ENCODE peak calls at places on chromosomes 6 and 20, in eight cellular contexts. Z is mesenchymal stem cell; R is CD4-positive, CD25-positive, alpha-beta regulatory T cell; S is cardiac muscle cell; U is right cardiac atrium; X is CD4-positive, alpha-beta memory T cell; H is heart left ventricle; B is brain microvascular endothelial cell. F is an unnamed sample.

GRCh38 chr6:69867075-69867911 is 937 bp downstream of the COL19A1 start:
- DNase-seq in H (peak), X (peak), R (peak), U (peak), Z (peak), B (peak), S (peak), F (no peak)

GRCh38 chr6:24858154-24858801 is 59.6 kb upstream of the ARMH2 start:
- DNase-seq in B (no peak), R (peak), Z (peak), H (no peak), U (no peak), X (peak), S (no peak), F (no peak)

GRCh38 chr6:126063512-126064146 is 77.3 kb downstream of the TRMT11 start:
- DNase-seq in X (no peak), H (no peak), S (no peak), B (peak), U (no peak), Z (peak), R (no peak), F (no peak)

GRCh38 chr6:112237644-112238043 is 16.7 kb downstream of the LAMA4 start:
- DNase-seq in R (no peak), X (no peak), B (peak), H (peak), S (no peak), U (peak), Z (no peak), F (no peak)

GRCh38 chr20:35845561-35845960 is 73.7 kb downstream of the PHF20 start:
- DNase-seq in X (no peak), B (peak), H (no peak), S (no peak), R (no peak), U (no peak), Z (no peak), F (no peak)

GRCh38 chr6:1286972-1287600 is 24.8 kb upstream of the FOXQ1 start:
- DNase-seq in R (no peak), H (no peak), B (peak), Z (peak), X (no peak), S (no peak), U (no peak), F (no peak)

GRCh38 chr6:35238843-35239289 is 20.7 kb upstream of the ZNF76 start:
- DNase-seq in X (no peak), B (no peak), S (peak), R (no peak), U (peak), Z (peak), H (peak), F (no peak)

GRCh38 chr20:46852313-46852712 is 42.3 kb upstream of the EYA2 start:
- DNase-seq in S (no peak), U (no peak), Z (no peak), X (no peak), B (no peak), R (no peak), H (no peak), F (no peak)

GRCh38 chr6:16337280-16337975 is 99.0 kb downstream of the GMPR start:
- DNase-seq in X (no peak), Z (peak), R (no peak), H (peak), S (no peak), B (peak), U (peak), F (no peak)

GRCh38 chr6:42970859-42971612 is 7.9 kb downstream of the PEX6 start:
- DNase-seq in R (no peak), H (no peak), X (no peak), U (no peak), Z (peak), B (no peak), S (no peak), F (no peak)

GRCh38 chr6:142893088-142893487 is 51.9 kb downstream of the HIVEP2 start:
- DNase-seq in R (no peak), H (no peak), B (no peak), U (no peak), X (no peak), Z (peak), S (no peak), F (no peak)

GRCh38 chr6:95364016-95364604 is 213.2 kb upstream of the MANEA start:
- DNase-seq in U (no peak), H (no peak), B (no peak), S (peak), R (no peak), X (no peak), Z (peak), F (no peak)

GRCh38 chr20:63365601-63366509 is 4.7 kb upstream of the CHRNA4 start:
- DNase-seq in H (no peak), S (no peak), Z (no peak), B (no peak), X (no peak), U (peak), R (no peak), F (no peak)

GRCh38 chr20:58659841-58660240 is 8.8 kb downstream of the STX16 start:
- DNase-seq in B (no peak), S (no peak), R (no peak), H (no peak), X (no peak), U (no peak), Z (no peak), F (no peak)

GRCh38 chr20:19784511-19785172 is 26.6 kb downstream of the RIN2 start:
- DNase-seq in H (peak), Z (peak), R (peak), B (peak), S (peak), X (no peak), U (peak), F (peak)

GRCh38 chr20:19785886-19786285 is 27.8 kb downstream of the RIN2 start:
- DNase-seq in U (no peak), X (no peak), H (peak), Z (peak), R (no peak), B (peak), S (peak), F (no peak)

GRCh38 chr20:19787366-19787765 is 29.3 kb downstream of the RIN2 start:
- DNase-seq in H (no peak), S (no peak), U (no peak), Z (no peak), B (no peak), R (no peak), X (no peak), F (no peak)

GRCh38 chr20:19785173-19785799 is 27.2 kb downstream of the RIN2 start:
- DNase-seq in U (no peak), B (no peak), R (no peak), X (no peak), S (no peak), H (no peak), Z (peak), F (no peak)

GRCh38 chr20:19786311-19786710 is 28.3 kb downstream of the RIN2 start:
- DNase-seq in S (no peak), R (no peak), X (no peak), B (peak), U (peak), Z (peak), H (peak), F (no peak)
- H3K27ac ChIP-seq in S (peak), R (no peak), X (no peak), B (peak), U (peak), Z (peak), H (peak), F (no peak)

GRCh38 chr20:50220093-50220893 is 29.7 kb downstream of the CEBPB start:
- DNase-seq in U (no peak), R (no peak), Z (no peak), B (no peak), S (no peak), X (no peak), H (no peak), F (no peak)

GRCh38 chr20:50219520-50220086 is 29.0 kb downstream of the CEBPB start:
- DNase-seq in X (no peak), Z (no peak), R (no peak), B (no peak), H (no peak), S (no peak), U (no peak), F (no peak)

GRCh38 chr20:50221501-50222323 is 31.1 kb downstream of the CEBPB start:
- DNase-seq in X (no peak), R (no peak), B (no peak), Z (peak), U (no peak), S (no peak), H (no peak), F (no peak)

GRCh38 chr20:50222568-50223320 is 32.1 kb downstream of the CEBPB start:
- DNase-seq in H (no peak), B (no peak), U (no peak), S (no peak), R (no peak), Z (no peak), X (no peak), F (no peak)

DNA sequence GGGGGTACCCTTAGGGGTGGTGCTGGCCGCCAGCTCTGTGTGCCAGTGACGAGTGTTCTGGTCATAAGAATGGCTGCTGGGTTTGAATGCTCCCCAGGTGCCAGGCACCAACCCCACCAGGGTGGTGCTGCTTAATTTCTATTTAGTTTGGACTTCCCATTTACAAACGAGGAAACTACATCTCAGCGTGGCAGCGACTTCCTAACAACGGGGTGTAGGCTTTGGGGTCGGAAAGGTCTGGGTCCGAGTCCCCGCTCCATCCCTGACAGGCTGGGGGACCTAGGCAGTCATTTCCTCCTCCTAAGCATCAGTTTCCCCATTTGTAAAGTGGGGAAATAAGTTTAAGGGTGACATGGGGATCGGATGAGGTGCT is 30.2 kb downstream of the CEBPB start:
- DNase-seq in B (no peak), S (no peak), R (no peak), X (no peak), H (no peak), Z (no peak), U (no peak), F (no peak)
- H3K27ac ChIP-seq in B (no peak), S (no peak), R (no peak), X (no peak), H (peak), Z (no peak), U (no peak), F (no peak)

GRCh38 chr6:7692453-7692784 is 33.5 kb upstream of the BMP6 start:
- DNase-seq in R (no peak), X (no peak), H (no peak), S (no peak), B (no peak), Z (no peak), U (no peak), F (no peak)
- H3K27ac ChIP-seq in R (no peak), X (no peak), H (no peak), S (no peak), B (peak), Z (no peak), U (no peak), F (no peak)

GRCh38 chr6:48809700-48810099 is 653.4 kb downstream of the MMUT start:
- DNase-seq in Z (no peak), U (no peak), R (no peak), B (no peak), S (no peak), H (no peak), X (no peak), F (no peak)
- H3K27ac ChIP-seq in Z (no peak), U (no peak), R (no peak), B (no peak), S (no peak), H (no peak), X (no peak), F (no peak)

GRCh38 chr6:13526339-13526717 is 38.9 kb upstream of the GFOD1 start:
- DNase-seq in U (no peak), R (no peak), S (no peak), X (no peak), Z (no peak), B (no peak), H (no peak), F (no peak)
- H3K27ac ChIP-seq in U (peak), R (no peak), S (no peak), X (no peak), Z (no peak), B (no peak), H (peak), F (no peak)

GRCh38 chr6:89050697-89051096 is 29.9 kb upstream of the PNRC1 start:
- DNase-seq in R (no peak), S (no peak), X (no peak), U (no peak), Z (no peak), B (no peak), H (no peak), F (no peak)
- H3K27ac ChIP-seq in R (no peak), S (no peak), X (no peak), U (no peak), Z (no peak), B (no peak), H (no peak), F (no peak)

GRCh38 chr6:149717588-149718458 is at the start of gene LATS1:
- DNase-seq in B (peak), H (peak), S (peak), R (peak), Z (peak), U (peak), X (peak), F (peak)

GRCh38 chr6:149716181-149716580 is 1.7 kb downstream of the LATS1 start:
- DNase-seq in U (no peak), S (no peak), H (no peak), Z (peak), R (peak), B (no peak), X (no peak), F (no peak)

GRCh38 chr6:149717255-149717587 is 680 bp downstream of the LATS1 start:
- DNase-seq in H (no peak), B (no peak), U (no peak), Z (no peak), S (no peak), X (no peak), R (no peak), F (no peak)

GRCh38 chr6:149714442-149714841 is 3.5 kb downstream of the LATS1 start:
- DNase-seq in R (no peak), X (no peak), U (no peak), S (no peak), H (no peak), B (no peak), Z (no peak), F (no peak)

DNA sequence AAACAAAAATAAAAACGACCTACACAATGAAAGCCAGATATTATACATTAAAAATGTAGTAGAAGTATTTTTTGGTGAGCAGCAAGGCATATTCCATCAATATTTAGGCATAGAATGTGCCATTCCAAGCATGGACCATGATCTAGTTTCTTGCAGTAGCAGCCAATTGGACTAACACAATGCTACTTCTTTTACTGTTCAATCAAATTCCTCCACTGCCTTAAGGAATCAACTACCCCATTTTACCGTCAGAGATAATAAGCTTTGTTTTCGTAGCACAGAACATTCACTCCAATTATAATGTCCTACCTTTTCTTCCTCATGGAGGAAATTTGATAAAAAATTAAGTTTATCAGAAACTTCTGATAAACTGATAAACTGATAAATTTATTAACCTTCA is 1.3 kb downstream of the LATS1 start:
- DNase-seq in H (no peak), B (no peak), U (no peak), R (no peak), Z (peak), S (no peak), X (no peak), F (no peak)
- H3K27ac ChIP-seq in H (no peak), B (no peak), U (no peak), R (peak), Z (no peak), S (peak), X (peak), F (no peak)

GRCh38 chr6:37130704-37131103 is 39.2 kb upstream of the PIM1 start:
- DNase-seq in S (no peak), B (peak), Z (peak), X (no peak), R (no peak), H (peak), U (no peak), F (no peak)

GRCh38 chr6:37127961-37128862 is 41.7 kb upstream of the PIM1 start:
- DNase-seq in S (peak), Z (peak), B (peak), X (no peak), H (peak), R (no peak), U (no peak), F (no peak)

GRCh38 chr6:37134622-37135191 is 35.2 kb upstream of the PIM1 start:
- DNase-seq in R (no peak), S (no peak), Z (peak), B (peak), U (no peak), H (no peak), X (peak), F (no peak)

GRCh38 chr6:37131104-37131959 is 38.6 kb upstream of the PIM1 start:
- DNase-seq in H (peak), X (no peak), S (peak), R (no peak), Z (peak), B (no peak), U (peak), F (no peak)

GRCh38 chr6:37131960-37132253 is 38.0 kb upstream of the PIM1 start:
- DNase-seq in S (no peak), R (no peak), U (no peak), Z (no peak), X (no peak), H (no peak), B (no peak), F (no peak)
- H3K27ac ChIP-seq in S (peak), R (no peak), U (peak), Z (peak), X (no peak), H (peak), B (no peak), F (no peak)

GRCh38 chr6:11824986-11825385 is 46.4 kb upstream of the ADTRP start:
- DNase-seq in X (no peak), S (no peak), R (no peak), U (no peak), Z (peak), B (peak), H (no peak), F (no peak)
- H3K27ac ChIP-seq in X (no peak), S (no peak), R (no peak), U (no peak), Z (no peak), B (no peak), H (no peak), F (no peak)